ENCODE peak calls at places on chromosome 4, in six cellular contexts. Y is WTC11, Q is astrocyte of the spinal cord, L is neural crest cell, P is IMR-90, O is AG09319. B is an unnamed sample.
A peak's percentile ranks its signal among the peaks of the same experiment; 100 is the strongest.

GRCh38 chr4:176099314-176099713 is 33.7 kb downstream of the WDR17 start:
- DNase-seq in Y (no peak), Q (no peak), L (no peak), P (peak; percentile 0), O (no peak), B (no peak)

GRCh38 chr4:45453258-45453841 is 670.5 kb downstream of the GABRG1 start:
- DNase-seq in Y (no peak), Q (peak; percentile 20), L (no peak), P (no peak), O (no peak), B (peak; percentile 72)

GRCh38 chr4:187128226-187128625 is 404.6 kb upstream of the FAT1 start:
- DNase-seq in Y (no peak), Q (peak; percentile 74), L (no peak), P (peak; percentile 41), O (no peak), B (peak; percentile 52)

GRCh38 chr4:175996231-175996630 is 69.4 kb upstream of the WDR17 start:
- DNase-seq in Y (no peak), Q (no peak), L (no peak), P (no peak), O (no peak), B (no peak)

GRCh38 chr4:92406488-92406887 is 102.7 kb downstream of the GRID2 start:
- DNase-seq in Y (no peak), Q (no peak), L (no peak), P (no peak), O (no peak), B (no peak)

GRCh38 chr4:30714408-30715031 is 5.6 kb upstream of the PCDH7 start:
- DNase-seq in Y (peak; percentile 70), Q (peak; percentile 64), L (peak; percentile 53), P (peak; percentile 59), O (no peak), B (peak; percentile 77)

GRCh38 chr4:182010876-182011275 is 232.3 kb upstream of the TENM3 start:
- DNase-seq in Y (no peak), Q (peak; percentile 45), L (no peak), P (peak; percentile 68), O (peak; percentile 2), B (no peak)

GRCh38 chr4:95217197-95217596 is 331.6 kb downstream of the UNC5C start:
- DNase-seq in Y (no peak), Q (no peak), L (no peak), P (no peak), O (no peak), B (no peak)

GRCh38 chr4:85078016-85078415 is 111.5 kb upstream of the WDFY3 start:
- DNase-seq in Y (no peak), Q (no peak), L (no peak), P (no peak), O (no peak), B (no peak)

GRCh38 chr4:74056858-74057562 is 18.5 kb upstream of the CXCL3 start:
- DNase-seq in Y (no peak), Q (peak; percentile 88), L (no peak), P (peak; percentile 95), O (peak; percentile 67), B (peak; percentile 70)

GRCh38 chr4:52248836-52249235 is 197.7 kb downstream of the SPATA18 start:
- DNase-seq in Y (no peak), Q (no peak), L (no peak), P (no peak), O (no peak), B (peak; percentile 75)

GRCh38 chr4:3765271-3766206 is 646 bp upstream of the ADRA2C start:
- DNase-seq in Y (peak; percentile 70), Q (peak; percentile 14), L (peak; percentile 53), P (peak; percentile 42), O (no peak), B (peak; percentile 34)

GRCh38 chr4:174553828-174554227 is 31.5 kb upstream of the HPGD start:
- DNase-seq in Y (no peak), Q (peak; percentile 68), L (no peak), P (no peak), O (peak; percentile 24), B (peak; percentile 86)

GRCh38 chr4:133720001-133720400 is 481.6 kb downstream of the PABPC4L start:
- DNase-seq in Y (no peak), Q (no peak), L (no peak), P (no peak), O (no peak), B (no peak)

GRCh38 chr4:157023941-157024340 is 52.0 kb upstream of the GLRB start:
- DNase-seq in Y (no peak), Q (no peak), L (no peak), P (no peak), O (no peak), B (no peak)

GRCh38 chr4:145178740-145179139 is 1.6 kb downstream of the OTUD4 start:
- DNase-seq in Y (no peak), Q (no peak), L (no peak), P (no peak), O (no peak), B (peak; percentile 24)

GRCh38 chr4:8738471-8738931 is 133.1 kb downstream of the HMX1 start:
- DNase-seq in Y (no peak), Q (no peak), L (no peak), P (no peak), O (no peak), B (no peak)

GRCh38 chr4:179307297-179308136 is 1865.3 kb upstream of the AGA start:
- DNase-seq in Y (peak; percentile 52), Q (peak; percentile 17), L (peak; percentile 59), P (peak; percentile 23), O (no peak), B (peak; percentile 69)

GRCh38 chr4:152348670-152349069 is 187.2 kb downstream of the FBXW7 start:
- DNase-seq in Y (no peak), Q (peak; percentile 16), L (no peak), P (no peak), O (no peak), B (peak; percentile 56)

GRCh38 chr4:5894266-5894665 is 1.4 kb upstream of the CRMP1 start:
- DNase-seq in Y (no peak), Q (no peak), L (no peak), P (no peak), O (no peak), B (no peak)

GRCh38 chr4:169179609-169180526 is 90.9 kb downstream of the SH3RF1 start:
- DNase-seq in Y (no peak), Q (peak; percentile 55), L (no peak), P (peak; percentile 40), O (no peak), B (no peak)

GRCh38 chr4:112550728-112551127 is 34.7 kb upstream of the NEUROG2 start:
- DNase-seq in Y (no peak), Q (peak; percentile 41), L (no peak), P (peak; percentile 86), O (no peak), B (peak; percentile 5)

GRCh38 chr4:8893624-8894423 is 22.2 kb upstream of the HMX1 start:
- DNase-seq in Y (peak; percentile 52), Q (no peak), L (no peak), P (no peak), O (no peak), B (no peak)

GRCh38 chr4:6177587-6178197 is 22.7 kb downstream of the JAKMIP1 start:
- DNase-seq in Y (peak; percentile 34), Q (no peak), L (no peak), P (no peak), O (no peak), B (no peak)

GRCh38 chr4:177778623-177779022 is 336.4 kb upstream of the AGA start:
- DNase-seq in Y (no peak), Q (no peak), L (no peak), P (no peak), O (no peak), B (no peak)

GRCh38 chr4:109721033-109721432 is 8.8 kb downstream of the PLA2G12A start:
- DNase-seq in Y (no peak), Q (peak; percentile 20), L (no peak), P (peak; percentile 70), O (no peak), B (peak; percentile 47)

GRCh38 chr4:10369517-10369916 is 87.7 kb downstream of the ZNF518B start:
- DNase-seq in Y (no peak), Q (no peak), L (no peak), P (no peak), O (no peak), B (no peak)

DNA sequence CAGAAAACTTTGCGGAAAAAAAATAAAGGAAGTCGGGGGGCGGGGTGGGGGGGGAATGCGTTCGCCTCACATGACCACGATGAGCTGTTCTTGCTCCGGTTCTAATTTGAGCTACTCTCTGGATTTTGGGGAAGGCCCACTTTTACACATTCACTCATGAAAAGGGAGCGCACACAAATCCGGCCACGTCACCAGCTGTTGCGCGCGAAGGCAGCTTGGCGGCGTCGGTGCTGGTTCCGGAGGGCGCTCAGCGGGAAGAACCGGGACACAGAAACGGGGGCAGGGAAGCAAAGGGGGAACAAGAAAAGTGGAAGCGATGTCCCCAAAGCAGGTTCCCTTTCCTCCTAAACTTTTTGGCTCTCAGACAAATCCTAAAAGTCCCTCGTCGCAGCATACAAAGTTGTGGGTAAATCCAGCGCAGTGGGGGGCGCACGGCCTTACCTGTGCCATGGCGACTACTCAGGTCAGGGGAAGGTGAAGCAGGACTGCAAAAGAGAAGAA is 590 bp downstream of the ANXA5 start:
- DNase-seq in Y (peak; percentile 57), Q (peak; percentile 71), L (no peak), P (peak; percentile 85), O (peak; percentile 63), B (peak; percentile 69)
- TF ChIP-seq CTCF in Y (no peak), Q (peak; percentile 13), L (no peak), P (peak; percentile 16), O (peak; percentile 18), B (no peak)

DNA sequence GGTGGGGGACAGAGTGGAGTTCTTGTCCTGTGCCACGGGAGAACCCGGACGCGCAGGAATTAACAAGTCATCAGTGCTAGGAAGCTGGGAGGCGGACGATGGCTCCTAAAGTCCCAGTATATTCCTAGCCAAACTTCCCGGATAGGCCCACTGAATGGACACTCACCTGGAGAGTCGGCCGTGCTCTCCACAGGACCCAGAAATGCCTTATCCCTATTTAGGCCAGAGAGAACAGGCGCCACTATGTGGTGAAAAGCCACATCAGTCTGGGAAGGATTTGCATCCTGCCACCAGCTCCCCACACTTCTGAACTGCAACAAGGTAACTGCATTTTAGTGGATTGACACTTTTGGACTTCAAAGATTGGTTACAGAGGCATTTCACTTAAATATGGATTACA is 1.1 kb downstream of the CFAP299 start:
- DNase-seq in Y (peak; percentile 45), Q (peak; percentile 47), L (no peak), P (peak; percentile 32), O (no peak), B (peak; percentile 42)
- TF ChIP-seq CTCF in Y (no peak), Q (peak; percentile 63), L (peak; percentile 41), P (peak; percentile 32), O (peak; percentile 52), B (no peak)

GRCh38 chr4:89558147-89558546 is 250.5 kb upstream of the GPRIN3 start:
- DNase-seq in Y (no peak), Q (no peak), L (no peak), P (no peak), O (no peak), B (peak; percentile 31)
- TF ChIP-seq CTCF in Y (no peak), Q (peak; percentile 53), L (peak; percentile 58), P (peak; percentile 28), O (no peak), B (peak; percentile 27)

DNA sequence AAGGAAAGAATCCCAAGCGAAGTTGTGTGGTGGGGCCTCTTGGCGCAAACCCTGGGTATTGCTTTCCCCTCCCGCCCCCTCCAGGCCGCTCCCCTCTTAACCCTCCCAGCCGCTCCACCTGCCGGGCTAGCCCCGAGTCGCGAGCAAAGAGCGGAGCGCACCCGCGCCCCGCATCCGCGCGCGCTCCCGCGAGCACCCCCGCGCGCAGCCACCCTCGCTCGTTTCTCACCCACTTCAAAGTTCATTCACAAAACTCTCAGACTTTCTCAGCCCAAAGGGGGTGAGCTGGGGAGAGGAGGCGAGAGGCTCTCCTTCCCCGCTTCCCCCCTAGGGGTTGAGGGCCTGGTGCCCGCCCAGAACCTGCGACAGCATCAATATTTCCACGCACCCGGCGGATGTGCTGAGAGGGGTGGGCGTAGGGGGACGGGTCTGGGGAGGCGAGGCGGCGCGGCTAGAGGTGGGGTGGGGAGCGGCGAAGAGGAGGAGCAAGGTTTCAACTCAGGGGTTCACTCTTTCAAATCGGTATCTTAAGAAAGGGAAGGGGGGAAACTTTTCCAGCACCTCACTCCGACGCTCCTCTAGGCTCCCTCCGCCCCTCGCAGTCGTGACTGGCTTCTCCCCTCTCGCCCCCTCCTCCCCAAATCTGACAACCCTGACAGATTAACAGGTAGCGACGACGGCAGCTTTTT is 1.8 kb downstream of the MAML3 start:
- DNase-seq in Y (peak; percentile 79), Q (no peak), L (peak; percentile 48), P (no peak), O (no peak), B (no peak)
- TF ChIP-seq CTCF in Y (no peak), Q (peak; percentile 21), L (peak; percentile 51), P (peak; percentile 23), O (peak; percentile 7), B (peak; percentile 16)